ENCODE peak calls at places on chromosomes 4 and X, in nine cellular contexts. E, P, U, I, A, J, O, W and D are unnamed samples.

GRCh38 chrX:2501246-2502102 is 698 bp upstream of the DHRSX start:
- DNase-seq in P (no peak), W (no peak), U (no peak), O (no peak), E (peak; percentile 49), J (no peak), A (no peak), I (no peak), D (no peak)

GRCh38 chr4:57131849-57132745 is 21.9 kb upstream of the IGFBP7 start:
- DNase-seq in J (no peak), W (no peak), O (peak; percentile 46), E (no peak), A (peak; percentile 60), P (peak; percentile 13), I (no peak), U (no peak), D (no peak)

GRCh38 chr4:113179091-113179490 is 129.6 kb downstream of the ANK2 start:
- DNase-seq in E (no peak), P (no peak), W (no peak), O (no peak), I (no peak), U (no peak), J (no peak), A (no peak), D (no peak)

GRCh38 chrX:68699960-68700746 is 52.7 kb downstream of the STARD8 start:
- DNase-seq in J (no peak), P (no peak), A (peak; percentile 22), I (no peak), O (no peak), U (no peak), E (no peak), W (no peak), D (no peak)

GRCh38 chr4:2251073-2251794 is 9.3 kb upstream of the HAUS3 start:
- DNase-seq in E (peak; percentile 70), U (no peak), P (no peak), W (peak; percentile 12), O (no peak), J (peak; percentile 1), A (no peak), I (no peak), D (no peak)

GRCh38 chr4:53635697-53636483 is 44.6 kb upstream of the LNX1 start:
- DNase-seq in J (no peak), I (no peak), P (no peak), W (no peak), O (peak; percentile 14), E (no peak), U (no peak), A (no peak), D (no peak)

GRCh38 chr4:70559924-70560323 is 32.1 kb upstream of the AMBN start:
- DNase-seq in J (no peak), E (no peak), P (no peak), W (no peak), O (peak; percentile 17), I (no peak), U (no peak), A (no peak), D (no peak)

GRCh38 chr4:131113273-131113672 is 2017.3 kb downstream of the C4orf33 start:
- DNase-seq in O (no peak), W (no peak), P (no peak), U (no peak), J (no peak), I (no peak), A (no peak), E (no peak), D (no peak)

GRCh38 chr4:2812985-2813384 is 20.1 kb downstream of the SH3BP2 start:
- DNase-seq in O (no peak), J (no peak), U (no peak), W (no peak), E (peak; percentile 74), I (no peak), A (no peak), P (no peak), D (no peak)

GRCh38 chr4:4386296-4386735 is 586 bp upstream of the NSG1 start:
- DNase-seq in U (no peak), J (no peak), P (peak; percentile 52), A (peak; percentile 49), I (peak; percentile 26), W (no peak), E (peak; percentile 83), O (no peak), D (no peak)

GRCh38 chr4:23392860-23393458 is 496.9 kb downstream of the PPARGC1A start:
- DNase-seq in J (no peak), O (no peak), E (no peak), U (no peak), W (peak; percentile 33), A (no peak), I (no peak), P (no peak), D (no peak)

GRCh38 chrX:1507511-1508463 is 29.2 kb downstream of the P2RY8 start:
- DNase-seq in E (peak; percentile 76), J (peak; percentile 19), O (no peak), U (no peak), I (no peak), A (no peak), P (no peak), W (no peak), D (no peak)

GRCh38 chr4:2006956-2007653 is 1.7 kb downstream of the NELFA start:
- DNase-seq in P (no peak), W (no peak), J (no peak), U (no peak), A (no peak), I (no peak), E (no peak), O (no peak), D (no peak)

GRCh38 chrX:20374866-20375530 is 108.3 kb upstream of the RPS6KA3 start:
- DNase-seq in O (no peak), U (no peak), E (no peak), J (no peak), A (peak; percentile 43), I (no peak), W (no peak), P (peak; percentile 2), D (no peak)

GRCh38 chr4:72302981-72303704 is 265.9 kb downstream of the ADAMTS3 start:
- DNase-seq in P (no peak), O (peak; percentile 67), U (peak; percentile 64), W (no peak), I (peak; percentile 34), E (no peak), A (peak; percentile 52), J (peak; percentile 5), D (no peak)

GRCh38 chrX:7996414-7996813 is 69.2 kb upstream of the PNPLA4 start:
- DNase-seq in W (no peak), I (peak; percentile 17), J (peak; percentile 12), A (peak; percentile 49), E (no peak), P (no peak), U (no peak), O (peak; percentile 54), D (no peak)

GRCh38 chr4:78155616-78156105 is 98.5 kb downstream of the FRAS1 start:
- DNase-seq in A (no peak), U (no peak), O (peak; percentile 68), J (no peak), I (no peak), E (no peak), P (no peak), W (no peak), D (no peak)

GRCh38 chr4:159904906-159905305 is 802.0 kb downstream of the RAPGEF2 start:
- DNase-seq in I (no peak), W (no peak), O (no peak), A (no peak), J (no peak), E (no peak), U (no peak), P (no peak), D (no peak)